ENCODE peak calls at places on chromosome 9, in five cellular contexts. S is stomach, F is A549, B is sigmoid colon, H is GM12878. V is an unnamed sample.

GRCh38 chr9:81132318-81132717 is 557.0 kb downstream of the TLE1 start:
- DNase-seq in S (no peak), F (no peak), B (no peak), H (no peak), V (no peak)

GRCh38 chr9:91117959-91118651 is 243.6 kb downstream of the AUH start:
- DNase-seq in S (peak), F (no peak), B (peak), H (no peak), V (peak)

GRCh38 chr9:135925496-135926133 is 18.3 kb upstream of the CAMSAP1 start:
- DNase-seq in S (no peak), F (no peak), B (no peak), H (no peak), V (no peak)

GRCh38 chr9:93059097-93059959 is 827 bp downstream of the SUSD3 start:
- DNase-seq in S (peak), F (no peak), B (no peak), H (no peak), V (no peak)

GRCh38 chr9:88420227-88420626 is 32.0 kb downstream of the SPIN1 start:
- DNase-seq in S (no peak), F (no peak), B (no peak), H (no peak), V (no peak)

GRCh38 chr9:99011161-99011709 is 67.5 kb downstream of the COL15A1 start:
- DNase-seq in S (no peak), F (peak), B (no peak), H (no peak), V (no peak)

GRCh38 chr9:2732492-2732891 is 15.2 kb downstream of the KCNV2 start:
- DNase-seq in S (no peak), F (no peak), B (no peak), H (no peak), V (no peak)

GRCh38 chr9:4674783-4675182 is 4.6 kb upstream of the CDC37L1 start:
- DNase-seq in S (no peak), F (peak), B (no peak), H (no peak), V (no peak)

GRCh38 chr9:37542895-37543294 is 33.3 kb downstream of the FBXO10 start:
- DNase-seq in S (no peak), F (no peak), B (no peak), H (no peak), V (no peak)

GRCh38 chr9:119836036-119836435 is 466.8 kb upstream of the BRINP1 start:
- DNase-seq in S (no peak), F (no peak), B (no peak), H (no peak), V (no peak)

GRCh38 chr9:119838210-119838609 is 469.0 kb upstream of the BRINP1 start:
- DNase-seq in S (no peak), F (no peak), B (no peak), H (no peak), V (no peak)

GRCh38 chr9:119844431-119844830 is 475.2 kb upstream of the BRINP1 start:
- DNase-seq in S (no peak), F (no peak), B (no peak), H (no peak), V (no peak)

GRCh38 chr9:119841005-119841404 is 471.8 kb upstream of the BRINP1 start:
- DNase-seq in S (no peak), F (no peak), B (no peak), H (no peak), V (no peak)

GRCh38 chr9:119839888-119840287 is 470.7 kb upstream of the BRINP1 start:
- DNase-seq in S (no peak), F (no peak), B (no peak), H (no peak), V (no peak)
- H3K27ac ChIP-seq in S (no peak), F (no peak), B (no peak), H (no peak), V (no peak)

DNA sequence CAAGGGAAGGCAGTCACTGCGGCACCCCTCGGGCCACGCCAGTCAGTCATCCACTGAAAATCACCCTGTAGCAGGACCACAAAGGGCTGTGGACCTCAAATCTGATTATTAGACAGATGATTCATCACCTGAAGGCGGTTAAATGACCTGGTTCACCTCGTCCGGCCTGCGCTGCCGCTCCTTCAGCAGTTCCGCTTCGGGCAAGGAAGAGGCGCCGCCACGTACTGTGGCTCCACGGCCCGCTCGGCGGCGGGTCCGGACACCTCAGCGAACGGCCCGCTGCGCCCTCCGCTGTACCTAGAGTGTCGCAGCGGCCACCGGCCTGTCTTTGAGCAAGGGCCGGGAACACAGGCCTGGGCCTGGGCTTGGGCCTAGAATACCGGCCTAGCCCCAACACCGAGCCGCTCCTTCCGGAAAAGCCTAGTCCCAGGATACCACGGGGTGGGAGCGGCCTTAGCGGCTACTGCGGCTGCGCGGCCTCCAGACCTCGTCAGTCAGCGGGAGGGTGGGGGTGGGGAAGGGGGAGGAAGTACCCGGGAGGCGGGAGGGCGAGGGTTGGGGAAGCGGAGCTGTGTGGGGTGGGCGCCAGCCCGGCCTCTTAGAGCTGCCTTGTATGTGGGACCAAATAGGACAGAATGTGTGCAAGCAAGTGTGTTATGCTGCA is at the start of gene KLHL9:
- DNase-seq in S (peak), F (peak), B (peak), H (peak), V (peak)
- TF ChIP-seq POLR2A in S (peak), F (peak), B (peak), H (peak), V (peak)

DNA sequence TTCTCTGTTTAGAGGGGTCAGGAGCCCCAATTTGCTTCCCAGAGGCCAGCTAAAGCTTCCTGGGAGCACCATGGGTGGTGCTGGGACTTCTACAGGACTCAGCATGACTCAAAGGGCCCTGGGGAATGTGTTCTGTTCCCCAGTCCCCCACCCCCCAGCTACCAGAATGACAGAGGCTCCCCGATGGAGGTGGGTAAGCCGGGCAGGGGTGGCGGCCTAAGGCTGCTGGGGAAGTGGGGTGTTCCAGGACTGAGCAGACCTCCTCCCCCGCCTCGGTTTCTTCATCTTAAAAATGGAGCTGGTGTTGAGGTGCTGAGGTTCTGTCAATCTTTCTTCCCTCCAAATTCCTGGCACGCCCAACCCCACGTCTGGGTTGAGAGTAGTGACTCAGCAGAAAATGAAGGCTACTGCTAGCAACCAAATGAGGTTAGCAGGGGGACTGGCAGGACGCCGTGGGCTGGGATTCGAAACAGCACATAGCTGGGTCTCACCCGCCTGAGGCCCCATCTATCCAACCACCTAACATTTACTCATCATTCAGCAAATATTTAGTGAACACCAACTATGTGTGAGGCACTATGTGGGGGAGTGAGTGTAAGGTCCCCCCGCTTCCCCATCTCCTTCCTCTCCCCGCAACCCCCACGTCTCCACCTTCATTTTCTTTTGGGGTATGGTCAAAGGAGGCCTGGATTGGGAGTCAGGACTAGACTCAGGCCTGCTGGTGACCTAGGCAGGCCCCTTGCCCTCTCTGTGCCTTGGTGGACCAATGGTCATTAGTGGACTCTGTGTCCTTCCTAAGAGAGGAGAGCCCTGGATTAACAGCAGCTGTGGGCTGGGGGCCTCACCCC is 50.2 kb downstream of the C9orf50 start:
- DNase-seq in S (peak), F (peak), B (peak), H (no peak), V (peak)
- H3K27ac ChIP-seq in S (peak), F (peak), B (peak), H (no peak), V (peak)

GRCh38 chr9:94861589-94862241 is 135.2 kb downstream of the AOPEP start:
- DNase-seq in S (no peak), F (peak), B (no peak), H (no peak), V (no peak)
- TF ChIP-seq POLR2A in S (no peak), F (no peak), B (no peak), H (no peak), V (no peak)

DNA sequence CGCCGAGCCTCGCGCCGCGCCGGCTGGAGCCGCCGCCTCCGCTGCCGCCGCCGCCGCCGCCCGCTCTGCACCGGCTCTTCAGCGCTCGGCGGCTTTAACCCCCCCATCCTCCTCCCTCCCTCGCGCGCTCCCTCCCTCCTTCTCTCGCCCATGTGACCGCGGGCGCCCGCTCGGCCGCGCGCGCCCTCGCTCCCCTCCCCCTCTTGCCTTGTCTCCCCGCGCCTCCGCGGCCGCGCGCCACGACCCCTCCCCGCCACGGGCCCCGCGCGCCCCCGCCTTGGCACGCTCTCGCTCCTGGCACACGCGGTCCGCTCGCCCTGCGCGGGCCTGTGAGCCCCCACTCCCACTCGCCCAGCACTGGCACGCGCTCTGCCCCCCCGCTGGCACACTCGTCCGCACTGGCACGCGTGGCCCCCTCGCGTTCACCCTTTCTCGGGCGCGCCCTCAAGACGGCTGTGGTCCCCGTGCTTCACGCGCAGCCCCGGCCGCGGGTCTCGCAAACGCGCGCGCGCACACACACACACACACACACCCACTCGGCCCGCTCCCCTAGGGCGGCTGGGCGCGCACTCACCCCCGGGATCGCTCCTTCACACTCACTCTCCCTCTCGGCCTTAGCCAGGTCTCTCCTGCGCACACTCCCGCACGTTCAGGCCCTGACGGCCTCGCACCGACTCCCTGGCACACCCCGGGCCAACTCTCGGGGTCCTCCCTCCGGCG is at the start of gene CNTFR:
- DNase-seq in S (no peak), F (no peak), B (peak), H (no peak), V (peak)
- H3K27ac ChIP-seq in S (peak), F (peak), B (peak), H (no peak), V (peak)

GRCh38 chr9:127423591-127423933 is 620 bp upstream of the ZNF79 start:
- DNase-seq in S (no peak), F (no peak), B (no peak), H (no peak), V (no peak)

GRCh38 chr9:127424669-127424986 is 446 bp downstream of the ZNF79 start:
- DNase-seq in S (no peak), F (no peak), B (no peak), H (no peak), V (no peak)

GRCh38 chr9:127422133-127422782 is 1.9 kb upstream of the ZNF79 start:
- DNase-seq in S (no peak), F (no peak), B (no peak), H (no peak), V (no peak)

GRCh38 chr9:127422787-127423186 is 1.4 kb upstream of the ZNF79 start:
- DNase-seq in S (no peak), F (no peak), B (no peak), H (no peak), V (no peak)

GRCh38 chr9:127423934-127424668 is at the start of gene ZNF79:
- DNase-seq in S (peak), F (peak), B (peak), H (peak), V (peak)
- TF ChIP-seq POLR2A in S (no peak), F (peak), B (peak), H (peak), V (peak)

DNA sequence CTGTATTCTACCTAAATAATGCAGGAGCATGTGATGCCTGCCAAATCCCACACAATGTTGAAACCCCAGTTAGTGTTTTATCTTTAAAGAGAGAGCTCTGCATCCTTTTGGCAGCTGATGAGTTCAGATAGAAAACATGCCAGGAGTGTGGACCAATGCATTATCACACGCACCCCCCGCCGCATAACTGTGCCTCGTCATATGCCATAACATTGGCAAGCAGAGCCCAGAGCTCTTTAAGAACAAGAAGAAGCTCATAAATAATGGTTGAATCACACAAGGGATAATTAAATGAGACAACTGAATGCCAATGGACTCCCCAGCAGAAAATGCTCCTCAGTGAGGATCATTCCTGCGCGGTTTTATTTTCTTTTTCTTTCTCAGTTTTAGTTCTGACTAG is 52.7 kb upstream of the RORB start:
- DNase-seq in S (no peak), F (no peak), B (no peak), H (no peak), V (no peak)
- H3K27ac ChIP-seq in S (no peak), F (no peak), B (no peak), H (no peak), V (no peak)